ENCODE peak calls at places on chromosomes 1 and 21, in seven cellular contexts. One of them, this sample, is unnamed.

GRCh38 chr1:155996166-155996565 is 17.8 kb upstream of the ARHGEF2 start:
- DNase-seq in choroid plexus epithelial cell: no peak
- DNase-seq in HL-60: no peak
- DNase-seq in lung: no peak
- DNase-seq in fibroblast of lung: no peak
- DNase-seq in cardiac fibroblast: no peak
- DNase-seq in CD8-positive, alpha-beta T cell: no peak
- DNase-seq in this sample: no peak

GRCh38 chr1:235128453-235129328 is at the start of gene TOMM20:
- DNase-seq in choroid plexus epithelial cell: peak; percentile 99
- DNase-seq in HL-60: peak; percentile 99
- DNase-seq in lung: peak; percentile 95
- DNase-seq in fibroblast of lung: peak; percentile 97
- DNase-seq in cardiac fibroblast: peak; percentile 99
- DNase-seq in CD8-positive, alpha-beta T cell: peak; percentile 91
- DNase-seq in this sample: peak; percentile 96

GRCh38 chr1:38990401-38990745 is 703 bp upstream of the AKIRIN1 start:
- DNase-seq in choroid plexus epithelial cell: peak; percentile 58
- DNase-seq in HL-60: no peak
- DNase-seq in lung: no peak
- DNase-seq in fibroblast of lung: peak; percentile 28
- DNase-seq in cardiac fibroblast: peak; percentile 31
- DNase-seq in CD8-positive, alpha-beta T cell: no peak
- DNase-seq in this sample: no peak

GRCh38 chr1:197738927-197739326 is 36.4 kb downstream of the DENND1B start:
- DNase-seq in choroid plexus epithelial cell: no peak
- DNase-seq in HL-60: no peak
- DNase-seq in lung: no peak
- DNase-seq in fibroblast of lung: no peak
- DNase-seq in cardiac fibroblast: no peak
- DNase-seq in CD8-positive, alpha-beta T cell: no peak
- DNase-seq in this sample: no peak

GRCh38 chr1:51535006-51535592 is 16.0 kb upstream of the EPS15 start:
- DNase-seq in choroid plexus epithelial cell: peak; percentile 87
- DNase-seq in HL-60: no peak
- DNase-seq in lung: peak; percentile 36
- DNase-seq in fibroblast of lung: peak; percentile 61
- DNase-seq in cardiac fibroblast: peak; percentile 87
- DNase-seq in CD8-positive, alpha-beta T cell: peak; percentile 38
- DNase-seq in this sample: peak; percentile 55

GRCh38 chr21:39037807-39038405 is 145.3 kb downstream of the PSMG1 start:
- DNase-seq in choroid plexus epithelial cell: peak; percentile 36
- DNase-seq in HL-60: no peak
- DNase-seq in lung: no peak
- DNase-seq in fibroblast of lung: no peak
- DNase-seq in cardiac fibroblast: peak; percentile 50
- DNase-seq in CD8-positive, alpha-beta T cell: no peak
- DNase-seq in this sample: no peak

GRCh38 chr1:152539901-152540300 is 25.6 kb downstream of the CRCT1 start:
- DNase-seq in choroid plexus epithelial cell: no peak
- DNase-seq in HL-60: no peak
- DNase-seq in lung: no peak
- DNase-seq in fibroblast of lung: no peak
- DNase-seq in cardiac fibroblast: no peak
- DNase-seq in CD8-positive, alpha-beta T cell: no peak
- DNase-seq in this sample: no peak

GRCh38 chr1:227234998-227235405 is 83.3 kb downstream of the CDC42BPA start:
- DNase-seq in choroid plexus epithelial cell: peak; percentile 89
- DNase-seq in HL-60: no peak
- DNase-seq in lung: no peak
- DNase-seq in fibroblast of lung: peak; percentile 63
- DNase-seq in cardiac fibroblast: peak; percentile 81
- DNase-seq in CD8-positive, alpha-beta T cell: no peak
- DNase-seq in this sample: peak; percentile 19

GRCh38 chr1:223700942-223701637 is 11.2 kb upstream of the CAPN2 start:
- DNase-seq in choroid plexus epithelial cell: peak; percentile 97
- DNase-seq in HL-60: no peak
- DNase-seq in lung: peak; percentile 71
- DNase-seq in fibroblast of lung: peak; percentile 99
- DNase-seq in cardiac fibroblast: peak; percentile 99
- DNase-seq in CD8-positive, alpha-beta T cell: no peak
- DNase-seq in this sample: no peak

GRCh38 chr1:91221017-91221416 is 183.6 kb downstream of the HFM1 start:
- DNase-seq in choroid plexus epithelial cell: no peak
- DNase-seq in HL-60: no peak
- DNase-seq in lung: no peak
- DNase-seq in fibroblast of lung: no peak
- DNase-seq in cardiac fibroblast: no peak
- DNase-seq in CD8-positive, alpha-beta T cell: no peak
- DNase-seq in this sample: no peak

GRCh38 chr1:63590161-63590560 is 3.0 kb upstream of the PGM1 start:
- DNase-seq in choroid plexus epithelial cell: peak; percentile 95
- DNase-seq in HL-60: no peak
- DNase-seq in lung: no peak
- DNase-seq in fibroblast of lung: peak; percentile 61
- DNase-seq in cardiac fibroblast: peak; percentile 52
- DNase-seq in CD8-positive, alpha-beta T cell: no peak
- DNase-seq in this sample: no peak

GRCh38 chr21:41664881-41665765 is 101.7 kb downstream of the RIPK4 start:
- DNase-seq in choroid plexus epithelial cell: peak; percentile 43
- DNase-seq in HL-60: no peak
- DNase-seq in lung: no peak
- DNase-seq in fibroblast of lung: peak; percentile 68
- DNase-seq in cardiac fibroblast: peak; percentile 90
- DNase-seq in CD8-positive, alpha-beta T cell: no peak
- DNase-seq in this sample: no peak

GRCh38 chr1:5660141-5660935 is 331.9 kb downstream of the NPHP4 start:
- DNase-seq in choroid plexus epithelial cell: no peak
- DNase-seq in HL-60: no peak
- DNase-seq in lung: no peak
- DNase-seq in fibroblast of lung: no peak
- DNase-seq in cardiac fibroblast: no peak
- DNase-seq in CD8-positive, alpha-beta T cell: no peak
- DNase-seq in this sample: no peak

GRCh38 chr1:172321429-172321828 is 99.1 kb upstream of the C1orf105 start:
- DNase-seq in choroid plexus epithelial cell: peak; percentile 47
- DNase-seq in HL-60: no peak
- DNase-seq in lung: no peak
- DNase-seq in fibroblast of lung: peak; percentile 83
- DNase-seq in cardiac fibroblast: peak; percentile 69
- DNase-seq in CD8-positive, alpha-beta T cell: no peak
- DNase-seq in this sample: no peak

GRCh38 chr1:196309386-196309785 is 298.9 kb downstream of the KCNT2 start:
- DNase-seq in choroid plexus epithelial cell: peak; percentile 73
- DNase-seq in HL-60: no peak
- DNase-seq in lung: no peak
- DNase-seq in fibroblast of lung: peak; percentile 30
- DNase-seq in cardiac fibroblast: peak; percentile 47
- DNase-seq in CD8-positive, alpha-beta T cell: no peak
- DNase-seq in this sample: no peak

GRCh38 chr1:235933017-235933416 is 66.3 kb upstream of the LYST start:
- DNase-seq in choroid plexus epithelial cell: no peak
- DNase-seq in HL-60: no peak
- DNase-seq in lung: no peak
- DNase-seq in fibroblast of lung: peak; percentile 32
- DNase-seq in cardiac fibroblast: no peak
- DNase-seq in CD8-positive, alpha-beta T cell: no peak
- DNase-seq in this sample: no peak

GRCh38 chr1:184973308-184974085 is 811 bp downstream of the NIBAN1 start:
- DNase-seq in choroid plexus epithelial cell: peak; percentile 76
- DNase-seq in HL-60: peak; percentile 22
- DNase-seq in lung: peak; percentile 63
- DNase-seq in fibroblast of lung: peak; percentile 64
- DNase-seq in cardiac fibroblast: peak; percentile 81
- DNase-seq in CD8-positive, alpha-beta T cell: peak; percentile 56
- DNase-seq in this sample: peak; percentile 82

GRCh38 chr1:92483442-92484170 is 3.1 kb downstream of the GFI1 start:
- DNase-seq in choroid plexus epithelial cell: no peak
- DNase-seq in HL-60: peak; percentile 95
- DNase-seq in lung: no peak
- DNase-seq in fibroblast of lung: no peak
- DNase-seq in cardiac fibroblast: no peak
- DNase-seq in CD8-positive, alpha-beta T cell: peak; percentile 47
- DNase-seq in this sample: peak; percentile 56

GRCh38 chr1:195326325-195326724 is 1281.9 kb downstream of the KCNT2 start:
- DNase-seq in choroid plexus epithelial cell: no peak
- DNase-seq in HL-60: no peak
- DNase-seq in lung: no peak
- DNase-seq in fibroblast of lung: no peak
- DNase-seq in cardiac fibroblast: no peak
- DNase-seq in CD8-positive, alpha-beta T cell: no peak
- DNase-seq in this sample: no peak

GRCh38 chr1:59161136-59161535 is 135.8 kb upstream of the FGGY start:
- DNase-seq in choroid plexus epithelial cell: no peak
- DNase-seq in HL-60: no peak
- DNase-seq in lung: no peak
- DNase-seq in fibroblast of lung: no peak
- DNase-seq in cardiac fibroblast: no peak
- DNase-seq in CD8-positive, alpha-beta T cell: no peak
- DNase-seq in this sample: no peak

GRCh38 chr21:45357436-45358260 is 47.3 kb upstream of the COL18A1 start:
- DNase-seq in choroid plexus epithelial cell: peak; percentile 64
- DNase-seq in HL-60: no peak
- DNase-seq in lung: no peak
- DNase-seq in fibroblast of lung: no peak
- DNase-seq in cardiac fibroblast: peak; percentile 10
- DNase-seq in CD8-positive, alpha-beta T cell: no peak
- DNase-seq in this sample: no peak
- TF ChIP-seq CTCF in choroid plexus epithelial cell: peak; percentile 30
- TF ChIP-seq CTCF in HL-60: no peak
- TF ChIP-seq CTCF in lung: no peak
- TF ChIP-seq CTCF in fibroblast of lung: peak; percentile 3
- TF ChIP-seq CTCF in cardiac fibroblast: peak; percentile 12
- TF ChIP-seq CTCF in CD8-positive, alpha-beta T cell: no peak
- TF ChIP-seq CTCF in this sample: no peak

GRCh38 chr1:26787706-26788514 is at the start of gene PIGV:
- DNase-seq in choroid plexus epithelial cell: peak; percentile 84
- DNase-seq in HL-60: peak; percentile 70
- DNase-seq in lung: peak; percentile 84
- DNase-seq in fibroblast of lung: peak; percentile 71
- DNase-seq in cardiac fibroblast: peak; percentile 86
- DNase-seq in CD8-positive, alpha-beta T cell: peak; percentile 87
- DNase-seq in this sample: peak; percentile 93
- TF ChIP-seq CTCF in choroid plexus epithelial cell: no peak
- TF ChIP-seq CTCF in HL-60: no peak
- TF ChIP-seq CTCF in lung: no peak
- TF ChIP-seq CTCF in fibroblast of lung: no peak
- TF ChIP-seq CTCF in cardiac fibroblast: no peak
- TF ChIP-seq CTCF in CD8-positive, alpha-beta T cell: no peak
- TF ChIP-seq CTCF in this sample: no peak

DNA sequence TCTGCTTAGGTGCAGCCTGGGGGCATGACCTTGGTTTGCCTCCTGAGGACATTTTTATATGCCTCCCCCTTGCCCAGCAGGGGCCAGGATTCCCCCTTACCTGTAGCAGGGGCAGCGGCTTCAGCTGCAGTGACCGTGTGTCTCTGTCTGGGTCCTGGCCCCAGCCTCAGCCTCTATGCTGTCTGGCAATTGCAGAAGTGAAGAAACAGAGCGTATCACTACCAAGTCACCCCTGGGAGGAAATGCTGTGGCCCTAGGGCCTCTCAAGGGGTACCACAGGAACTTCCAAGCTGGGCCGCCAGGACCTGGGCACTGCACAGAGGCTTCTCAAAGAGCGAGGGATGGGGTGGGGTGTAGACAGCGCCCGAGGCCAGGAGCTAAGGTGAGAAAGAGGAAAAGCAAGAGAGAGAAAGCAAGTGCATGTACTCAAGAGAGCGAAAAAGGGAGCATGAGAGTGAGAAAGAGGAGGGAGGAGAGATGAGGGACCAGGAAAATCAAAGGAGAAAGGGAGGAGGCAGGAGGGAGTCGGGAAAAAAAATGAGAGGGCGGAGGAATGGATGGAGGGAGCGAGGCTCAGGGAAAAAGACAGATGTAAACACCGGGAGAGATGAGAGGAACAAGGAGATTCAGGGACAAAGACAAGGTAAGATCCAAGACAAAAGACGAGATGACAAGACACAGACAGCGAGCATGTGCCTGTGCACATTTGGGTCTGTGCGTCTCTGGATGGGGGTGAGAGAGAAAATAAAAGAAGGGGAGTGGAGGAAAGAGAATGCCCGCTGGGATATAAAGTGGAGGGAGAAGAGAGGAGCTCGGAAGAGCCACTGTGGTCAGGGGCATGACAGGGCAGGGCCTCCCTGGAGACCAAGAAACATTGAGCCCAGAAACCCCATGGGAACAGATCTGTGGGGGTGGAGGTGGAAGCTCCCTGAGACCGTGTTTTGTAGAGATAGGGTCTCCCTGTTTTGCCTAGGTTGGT is at the start of gene PTAFR:
- DNase-seq in choroid plexus epithelial cell: no peak
- DNase-seq in HL-60: no peak
- DNase-seq in lung: peak; percentile 45
- DNase-seq in fibroblast of lung: no peak
- DNase-seq in cardiac fibroblast: no peak
- DNase-seq in CD8-positive, alpha-beta T cell: no peak
- DNase-seq in this sample: peak; percentile 44
- TF ChIP-seq CTCF in choroid plexus epithelial cell: no peak
- TF ChIP-seq CTCF in HL-60: no peak
- TF ChIP-seq CTCF in lung: no peak
- TF ChIP-seq CTCF in fibroblast of lung: no peak
- TF ChIP-seq CTCF in cardiac fibroblast: no peak
- TF ChIP-seq CTCF in CD8-positive, alpha-beta T cell: no peak
- TF ChIP-seq CTCF in this sample: no peak

GRCh38 chr1:111884772-111885443 is 104.6 kb downstream of the KCND3 start:
- DNase-seq in choroid plexus epithelial cell: no peak
- DNase-seq in HL-60: no peak
- DNase-seq in lung: no peak
- DNase-seq in fibroblast of lung: no peak
- DNase-seq in cardiac fibroblast: no peak
- DNase-seq in CD8-positive, alpha-beta T cell: no peak
- DNase-seq in this sample: no peak
- TF ChIP-seq CTCF in choroid plexus epithelial cell: no peak
- TF ChIP-seq CTCF in HL-60: no peak
- TF ChIP-seq CTCF in lung: no peak
- TF ChIP-seq CTCF in fibroblast of lung: no peak
- TF ChIP-seq CTCF in cardiac fibroblast: no peak
- TF ChIP-seq CTCF in CD8-positive, alpha-beta T cell: no peak
- TF ChIP-seq CTCF in this sample: no peak

This sample was measured in GM20000.